ENCODE peak calls at places on chromosomes 13 and 19, in nine cellular contexts. One of them, this sample, is unnamed.

GRCh38 chr13:98214008-98214643 is 37.1 kb upstream of the RNF113B start:
- DNase-seq in mucosa of descending colon: peak; percentile 24
- DNase-seq in GM10248: no peak
- DNase-seq in upper lobe of right lung: no peak
- DNase-seq in DND-41: no peak
- DNase-seq in T-cell: no peak
- DNase-seq in DMS79 treated with DMSO at 0.1 percent for 48 hours: no peak
- DNase-seq in HT1080: no peak
- DNase-seq in DMS53: peak; percentile 40
- DNase-seq in this sample: no peak

GRCh38 chr13:46295531-46296464 is 84.1 kb downstream of the LRRC63 start:
- DNase-seq in DND-41: peak; percentile 91
- DNase-seq in DMS79 treated with DMSO at 0.1 percent for 48 hours: no peak
- DNase-seq in upper lobe of right lung: no peak
- DNase-seq in mucosa of descending colon: peak; percentile 34
- DNase-seq in T-cell: peak; percentile 63
- DNase-seq in DMS53: no peak
- DNase-seq in GM10248: peak; percentile 35
- DNase-seq in HT1080: peak; percentile 80
- DNase-seq in this sample: no peak

GRCh38 chr19:6459356-6460098 is at the start of gene SLC25A23:
- DNase-seq in GM10248: peak; percentile 90
- DNase-seq in DMS53: peak; percentile 85
- DNase-seq in upper lobe of right lung: peak; percentile 89
- DNase-seq in DND-41: peak; percentile 82
- DNase-seq in DMS79 treated with DMSO at 0.1 percent for 48 hours: peak; percentile 58
- DNase-seq in mucosa of descending colon: peak; percentile 79
- DNase-seq in HT1080: no peak
- DNase-seq in T-cell: peak; percentile 46
- DNase-seq in this sample: peak; percentile 86

GRCh38 chr13:58085819-58086218 is 454.3 kb downstream of the PCDH17 start:
- DNase-seq in upper lobe of right lung: no peak
- DNase-seq in T-cell: no peak
- DNase-seq in DMS79 treated with DMSO at 0.1 percent for 48 hours: no peak
- DNase-seq in DND-41: no peak
- DNase-seq in mucosa of descending colon: no peak
- DNase-seq in GM10248: no peak
- DNase-seq in HT1080: peak; percentile 62
- DNase-seq in DMS53: no peak
- DNase-seq in this sample: no peak

GRCh38 chr13:53010374-53011105 is 18.1 kb upstream of the OLFM4 start:
- DNase-seq in DMS79 treated with DMSO at 0.1 percent for 48 hours: peak; percentile 86
- DNase-seq in HT1080: peak; percentile 79
- DNase-seq in DMS53: peak; percentile 57
- DNase-seq in upper lobe of right lung: no peak
- DNase-seq in DND-41: no peak
- DNase-seq in GM10248: no peak
- DNase-seq in T-cell: no peak
- DNase-seq in mucosa of descending colon: peak; percentile 72
- DNase-seq in this sample: no peak

GRCh38 chr19:55459950-55460657 is 1.3 kb downstream of the ISOC2 start:
- DNase-seq in GM10248: no peak
- DNase-seq in mucosa of descending colon: peak; percentile 54
- DNase-seq in DMS79 treated with DMSO at 0.1 percent for 48 hours: peak; percentile 69
- DNase-seq in DND-41: no peak
- DNase-seq in HT1080: no peak
- DNase-seq in upper lobe of right lung: no peak
- DNase-seq in T-cell: no peak
- DNase-seq in DMS53: peak; percentile 43
- DNase-seq in this sample: no peak

GRCh38 chr19:18941628-18942354 is 774 bp upstream of the HOMER3 start:
- DNase-seq in T-cell: no peak
- DNase-seq in DMS79 treated with DMSO at 0.1 percent for 48 hours: no peak
- DNase-seq in DND-41: no peak
- DNase-seq in mucosa of descending colon: no peak
- DNase-seq in GM10248: no peak
- DNase-seq in HT1080: no peak
- DNase-seq in upper lobe of right lung: no peak
- DNase-seq in DMS53: no peak
- DNase-seq in this sample: no peak

GRCh38 chr13:111967572-111968201 is 99.3 kb upstream of the SOX1 start:
- DNase-seq in mucosa of descending colon: no peak
- DNase-seq in DMS53: no peak
- DNase-seq in DMS79 treated with DMSO at 0.1 percent for 48 hours: no peak
- DNase-seq in DND-41: no peak
- DNase-seq in HT1080: no peak
- DNase-seq in T-cell: no peak
- DNase-seq in upper lobe of right lung: no peak
- DNase-seq in GM10248: no peak
- DNase-seq in this sample: no peak

GRCh38 chr19:15107056-15108010 is at the start of gene SYDE1:
- DNase-seq in DMS79 treated with DMSO at 0.1 percent for 48 hours: no peak
- DNase-seq in DMS53: no peak
- DNase-seq in T-cell: no peak
- DNase-seq in mucosa of descending colon: no peak
- DNase-seq in GM10248: no peak
- DNase-seq in DND-41: peak; percentile 26
- DNase-seq in HT1080: peak; percentile 63
- DNase-seq in upper lobe of right lung: no peak
- DNase-seq in this sample: no peak

GRCh38 chr13:89695343-89696257 is 1651.9 kb upstream of the MIR17HG start:
- DNase-seq in GM10248: no peak
- DNase-seq in DMS79 treated with DMSO at 0.1 percent for 48 hours: no peak
- DNase-seq in upper lobe of right lung: no peak
- DNase-seq in mucosa of descending colon: peak; percentile 62
- DNase-seq in HT1080: peak; percentile 60
- DNase-seq in DND-41: no peak
- DNase-seq in DMS53: peak; percentile 58
- DNase-seq in T-cell: no peak
- DNase-seq in this sample: no peak

GRCh38 chr19:38036707-38037106 is 129.7 kb downstream of the SIPA1L3 start:
- DNase-seq in DMS79 treated with DMSO at 0.1 percent for 48 hours: peak; percentile 40
- DNase-seq in GM10248: no peak
- DNase-seq in mucosa of descending colon: no peak
- DNase-seq in T-cell: no peak
- DNase-seq in DMS53: no peak
- DNase-seq in DND-41: no peak
- DNase-seq in HT1080: no peak
- DNase-seq in upper lobe of right lung: no peak
- DNase-seq in this sample: no peak

GRCh38 chr13:107900775-107901174 is 314.6 kb downstream of the LIG4 start:
- DNase-seq in DMS79 treated with DMSO at 0.1 percent for 48 hours: no peak
- DNase-seq in HT1080: peak; percentile 71
- DNase-seq in DND-41: no peak
- DNase-seq in upper lobe of right lung: no peak
- DNase-seq in mucosa of descending colon: no peak
- DNase-seq in DMS53: no peak
- DNase-seq in GM10248: no peak
- DNase-seq in T-cell: no peak
- DNase-seq in this sample: no peak

GRCh38 chr13:33931397-33931987 is 113.5 kb downstream of the RFC3 start:
- DNase-seq in T-cell: no peak
- DNase-seq in GM10248: no peak
- DNase-seq in DMS53: peak; percentile 83
- DNase-seq in mucosa of descending colon: peak; percentile 61
- DNase-seq in upper lobe of right lung: no peak
- DNase-seq in DND-41: peak; percentile 13
- DNase-seq in DMS79 treated with DMSO at 0.1 percent for 48 hours: no peak
- DNase-seq in HT1080: peak; percentile 50
- DNase-seq in this sample: no peak

GRCh38 chr19:45955905-45956608 is 17.6 kb downstream of the NOVA2 start:
- DNase-seq in upper lobe of right lung: no peak
- DNase-seq in mucosa of descending colon: no peak
- DNase-seq in HT1080: peak; percentile 86
- DNase-seq in DND-41: no peak
- DNase-seq in DMS79 treated with DMSO at 0.1 percent for 48 hours: no peak
- DNase-seq in DMS53: no peak
- DNase-seq in GM10248: no peak
- DNase-seq in T-cell: no peak
- DNase-seq in this sample: peak; percentile 84

GRCh38 chr13:45548281-45548680 is 67.3 kb downstream of the ERICH6B start:
- DNase-seq in DMS53: no peak
- DNase-seq in HT1080: no peak
- DNase-seq in upper lobe of right lung: no peak
- DNase-seq in T-cell: no peak
- DNase-seq in DND-41: peak; percentile 8
- DNase-seq in GM10248: no peak
- DNase-seq in DMS79 treated with DMSO at 0.1 percent for 48 hours: no peak
- DNase-seq in mucosa of descending colon: no peak
- DNase-seq in this sample: no peak

GRCh38 chr13:87677334-87678234 is 6.4 kb downstream of the SLITRK5 start:
- DNase-seq in mucosa of descending colon: peak; percentile 22
- DNase-seq in HT1080: no peak
- DNase-seq in GM10248: peak; percentile 10
- DNase-seq in upper lobe of right lung: peak; percentile 71
- DNase-seq in DMS53: peak; percentile 74
- DNase-seq in DMS79 treated with DMSO at 0.1 percent for 48 hours: no peak
- DNase-seq in DND-41: no peak
- DNase-seq in T-cell: peak; percentile 30
- DNase-seq in this sample: peak; percentile 80

GRCh38 chr19:12789904-12790619 is 1.2 kb upstream of the JUNB start:
- DNase-seq in DMS53: peak; percentile 98
- DNase-seq in mucosa of descending colon: peak; percentile 93
- DNase-seq in GM10248: peak; percentile 94
- DNase-seq in DND-41: peak; percentile 75
- DNase-seq in upper lobe of right lung: peak; percentile 99
- DNase-seq in HT1080: peak; percentile 94
- DNase-seq in T-cell: peak; percentile 82
- DNase-seq in DMS79 treated with DMSO at 0.1 percent for 48 hours: peak; percentile 94
- DNase-seq in this sample: peak; percentile 100

GRCh38 chr13:112774448-112774792 is 84.6 kb downstream of the ATP11A start:
- DNase-seq in T-cell: no peak
- DNase-seq in HT1080: no peak
- DNase-seq in DMS53: no peak
- DNase-seq in DMS79 treated with DMSO at 0.1 percent for 48 hours: no peak
- DNase-seq in DND-41: no peak
- DNase-seq in mucosa of descending colon: no peak
- DNase-seq in GM10248: no peak
- DNase-seq in upper lobe of right lung: no peak
- DNase-seq in this sample: peak; percentile 34

GRCh38 chr13:111661052-111661451 is 340.6 kb downstream of the TEX29 start:
- DNase-seq in GM10248: no peak
- DNase-seq in upper lobe of right lung: no peak
- DNase-seq in DMS79 treated with DMSO at 0.1 percent for 48 hours: no peak
- DNase-seq in DND-41: no peak
- DNase-seq in HT1080: no peak
- DNase-seq in T-cell: no peak
- DNase-seq in DMS53: no peak
- DNase-seq in mucosa of descending colon: no peak
- DNase-seq in this sample: peak; percentile 39

GRCh38 chr13:40609972-40610726 is 56.3 kb downstream of the FOXO1 start:
- DNase-seq in GM10248: no peak
- DNase-seq in DND-41: no peak
- DNase-seq in DMS79 treated with DMSO at 0.1 percent for 48 hours: no peak
- DNase-seq in T-cell: no peak
- DNase-seq in DMS53: no peak
- DNase-seq in mucosa of descending colon: peak; percentile 24
- DNase-seq in HT1080: peak; percentile 8
- DNase-seq in upper lobe of right lung: no peak
- DNase-seq in this sample: no peak

GRCh38 chr19:15584541-15585115 is 30.4 kb upstream of the CYP4F8 start:
- DNase-seq in DMS79 treated with DMSO at 0.1 percent for 48 hours: no peak
- DNase-seq in DMS53: peak; percentile 66
- DNase-seq in T-cell: peak; percentile 85
- DNase-seq in GM10248: peak; percentile 87
- DNase-seq in HT1080: peak; percentile 62
- DNase-seq in upper lobe of right lung: peak; percentile 91
- DNase-seq in DND-41: peak; percentile 76
- DNase-seq in mucosa of descending colon: peak; percentile 91
- DNase-seq in this sample: peak; percentile 95

GRCh38 chr19:18310966-18311365 is 11.9 kb downstream of the LSM4 start:
- DNase-seq in T-cell: no peak
- DNase-seq in HT1080: no peak
- DNase-seq in upper lobe of right lung: no peak
- DNase-seq in DMS53: no peak
- DNase-seq in mucosa of descending colon: no peak
- DNase-seq in DND-41: no peak
- DNase-seq in GM10248: no peak
- DNase-seq in DMS79 treated with DMSO at 0.1 percent for 48 hours: no peak
- DNase-seq in this sample: no peak

GRCh38 chr13:102972191-102972590 is 94.0 kb downstream of the SLC10A2 start:
- DNase-seq in GM10248: no peak
- DNase-seq in T-cell: no peak
- DNase-seq in DMS79 treated with DMSO at 0.1 percent for 48 hours: no peak
- DNase-seq in DND-41: no peak
- DNase-seq in DMS53: no peak
- DNase-seq in upper lobe of right lung: no peak
- DNase-seq in HT1080: no peak
- DNase-seq in mucosa of descending colon: no peak
- DNase-seq in this sample: no peak

GRCh38 chr19:44570603-44570983 is 41.1 kb upstream of the CEACAM20 start:
- DNase-seq in T-cell: no peak
- DNase-seq in DND-41: no peak
- DNase-seq in GM10248: no peak
- DNase-seq in DMS79 treated with DMSO at 0.1 percent for 48 hours: no peak
- DNase-seq in upper lobe of right lung: no peak
- DNase-seq in HT1080: no peak
- DNase-seq in DMS53: no peak
- DNase-seq in mucosa of descending colon: no peak
- DNase-seq in this sample: no peak

This sample was measured in spleen.